ENCODE peak calls at places on chromosomes 11 and 22, in seven cellular contexts. Q, Z, N, M, P, B and J are unnamed samples.

GRCh38 chr11:116605543-116605942 is 167.2 kb downstream of the BUD13 start:
- DNase-seq in N (peak; percentile 23), M (peak; percentile 33), Q (no peak), Z (peak; percentile 44), B (no peak), P (no peak), J (peak; percentile 50)

GRCh38 chr22:46738961-46739870 is 1.2 kb upstream of the CERK start:
- DNase-seq in B (no peak), M (peak; percentile 81), N (no peak), Z (no peak), Q (peak; percentile 53), P (no peak), J (peak; percentile 69)

GRCh38 chr22:42745118-42745517 is 24.4 kb upstream of the A4GALT start:
- DNase-seq in B (no peak), N (no peak), M (peak; percentile 79), Q (peak; percentile 93), P (no peak), Z (no peak), J (no peak)

GRCh38 chr11:129864811-129865210 is 30.6 kb downstream of the NFRKB start:
- DNase-seq in B (no peak), N (no peak), Q (no peak), P (no peak), M (no peak), Z (no peak), J (no peak)

GRCh38 chr22:19476023-19476422 is 3.0 kb downstream of the UFD1 start:
- DNase-seq in P (no peak), Z (no peak), Q (no peak), M (no peak), B (no peak), N (no peak), J (no peak)

GRCh38 chr11:116613201-116613910 is 159.4 kb downstream of the BUD13 start:
- DNase-seq in B (no peak), N (no peak), P (no peak), Q (no peak), Z (peak; percentile 2), M (no peak), J (no peak)

GRCh38 chr11:3127706-3128355 is 37.3 kb downstream of the OSBPL5 start:
- DNase-seq in M (no peak), Q (no peak), N (no peak), P (no peak), Z (no peak), B (no peak), J (no peak)

GRCh38 chr11:75035911-75036536 is 47.3 kb downstream of the NEU3 start:
- DNase-seq in Q (no peak), N (no peak), Z (no peak), M (peak; percentile 56), B (no peak), P (peak; percentile 89), J (no peak)

GRCh38 chr11:126355926-126356897 is 726 bp downstream of the ST3GAL4 start:
- DNase-seq in N (no peak), M (peak; percentile 81), Z (no peak), B (no peak), P (peak; percentile 38), Q (peak; percentile 55), J (no peak)

GRCh38 chr11:60872124-60872951 is 5.0 kb downstream of the ZP1 start:
- DNase-seq in Z (peak; percentile 82), Q (peak; percentile 77), N (no peak), P (no peak), M (peak; percentile 77), B (no peak), J (no peak)

GRCh38 chr11:128664286-128664685 is 29.6 kb upstream of the FLI1 start:
- DNase-seq in P (no peak), M (no peak), Q (no peak), B (no peak), N (no peak), Z (no peak), J (no peak)